ENCODE peak calls at places on chromosomes 3 and 15, in ten cellular contexts. E is foreskin fibroblast, G is Panc1, Y is astrocyte of the spinal cord, H is ascending aorta, L is cardiac fibroblast, V is HFF-Myc, N is AG09319, B is neural crest cell, U is MCF 10A. M is an unnamed sample.

GRCh38 chr15:41934843-41935242 is 37.5 kb downstream of the EHD4 start:
- DNase-seq in L (peak; percentile 22), B (no peak), G (no peak), U (peak; percentile 70), H (no peak), V (no peak), E (no peak), N (no peak), Y (peak; percentile 60), M (no peak)

GRCh38 chr3:36486009-36486408 is 105.7 kb downstream of the STAC start:
- DNase-seq in U (no peak), L (no peak), Y (no peak), B (no peak), N (no peak), E (no peak), G (no peak), V (no peak), H (no peak), M (no peak)

GRCh38 chr3:13093687-13094086 is 20.5 kb upstream of the IQSEC1 start:
- DNase-seq in E (no peak), V (no peak), L (no peak), U (no peak), G (no peak), N (no peak), H (no peak), B (no peak), Y (no peak), M (no peak)

GRCh38 chr3:131221731-131222130 is 159.8 kb upstream of the NUDT16 start:
- DNase-seq in L (peak; percentile 80), E (peak; percentile 83), N (no peak), B (no peak), U (no peak), G (no peak), Y (peak; percentile 92), H (no peak), V (no peak), M (no peak)

GRCh38 chr15:66802087-66803001 is 100.3 kb downstream of the SMAD6 start:
- DNase-seq in V (peak; percentile 29), B (no peak), Y (peak; percentile 77), U (peak; percentile 10), H (no peak), L (peak; percentile 55), G (no peak), N (no peak), E (peak; percentile 48), M (no peak)

GRCh38 chr3:194865595-194865994 is 179.9 kb downstream of the FAM43A start:
- DNase-seq in U (no peak), L (no peak), E (no peak), Y (no peak), N (no peak), H (no peak), G (no peak), B (no peak), V (no peak), M (no peak)

GRCh38 chr15:47511241-47511640 is 206.1 kb upstream of the SEMA6D start:
- DNase-seq in H (no peak), E (no peak), G (no peak), L (no peak), U (no peak), V (no peak), Y (no peak), B (no peak), N (no peak), M (no peak)

GRCh38 chr3:116246406-116246805 is 198.9 kb downstream of the LSAMP start:
- DNase-seq in H (no peak), N (no peak), B (no peak), E (no peak), V (no peak), Y (no peak), L (no peak), G (no peak), U (no peak), M (no peak)

GRCh38 chr3:94694894-94695293 is 632.0 kb downstream of the NSUN3 start:
- DNase-seq in N (no peak), Y (peak; percentile 34), B (no peak), H (no peak), V (no peak), E (no peak), U (peak; percentile 60), L (peak; percentile 9), G (no peak), M (no peak)

GRCh38 chr3:197549261-197549885 is 6.4 kb downstream of the BDH1 start:
- DNase-seq in Y (no peak), L (no peak), N (no peak), E (no peak), B (no peak), V (no peak), H (no peak), U (no peak), G (no peak), M (no peak)

GRCh38 chr3:197547206-197547605 is 8.6 kb downstream of the BDH1 start:
- DNase-seq in B (no peak), H (no peak), E (no peak), U (no peak), G (no peak), N (no peak), Y (no peak), V (no peak), L (no peak), M (no peak)

GRCh38 chr3:197545111-197545510 is 10.7 kb downstream of the BDH1 start:
- DNase-seq in B (no peak), G (no peak), N (no peak), L (no peak), E (no peak), U (no peak), Y (no peak), H (no peak), V (no peak), M (no peak)

GRCh38 chr3:197546307-197547085 is 9.3 kb downstream of the BDH1 start:
- DNase-seq in L (no peak), N (no peak), H (no peak), E (no peak), G (no peak), Y (no peak), B (no peak), V (no peak), U (no peak), M (no peak)

GRCh38 chr3:197547618-197548017 is 8.2 kb downstream of the BDH1 start:
- DNase-seq in L (no peak), B (peak; percentile 9), N (no peak), U (no peak), Y (no peak), E (no peak), H (no peak), V (no peak), G (no peak), M (no peak)
- TF ChIP-seq CTCF in L (no peak), B (no peak), N (no peak), U (no peak), Y (no peak), E (no peak), H (no peak), V (no peak), G (no peak), M (no peak)

DNA sequence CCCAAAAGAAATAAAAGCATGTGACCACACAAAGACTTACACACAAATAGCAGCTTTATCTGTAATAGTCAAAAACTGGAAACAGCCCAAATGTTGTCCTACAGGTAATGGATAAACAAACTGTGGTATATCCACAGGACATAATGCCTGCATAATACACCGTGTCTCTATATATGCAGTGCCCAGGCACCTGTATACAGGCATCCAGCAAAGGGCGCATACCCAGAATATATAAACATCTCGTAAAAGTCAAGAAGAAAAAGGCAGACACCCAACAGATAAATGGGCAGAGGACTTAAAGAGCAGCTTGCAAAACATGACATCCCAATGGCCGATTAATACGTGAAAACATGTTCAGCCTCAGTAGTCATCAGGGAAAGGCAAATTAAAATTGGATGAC is 7.2 kb downstream of the OSBPL10 start:
- DNase-seq in N (no peak), Y (no peak), E (no peak), G (no peak), L (no peak), V (no peak), U (no peak), H (no peak), B (no peak), M (no peak)
- TF ChIP-seq CTCF in N (no peak), Y (no peak), E (no peak), G (no peak), L (no peak), V (no peak), U (no peak), H (no peak), B (no peak), M (no peak)

GRCh38 chr3:25515131-25515530 is 87.1 kb downstream of the RARB start:
- DNase-seq in B (no peak), L (no peak), H (no peak), U (no peak), V (no peak), Y (no peak), G (no peak), E (no peak), N (no peak), M (no peak)

GRCh38 chr3:25520926-25521559 is 93.0 kb downstream of the RARB start:
- DNase-seq in Y (no peak), G (no peak), N (no peak), E (no peak), B (no peak), V (no peak), L (no peak), H (no peak), U (no peak), M (no peak)
- TF ChIP-seq CTCF in Y (no peak), G (no peak), N (no peak), E (no peak), B (no peak), V (no peak), L (no peak), H (no peak), U (no peak), M (no peak)

GRCh38 chr3:70749122-70749521 is 436.7 kb upstream of the MDFIC2 start:
- DNase-seq in B (no peak), N (no peak), L (no peak), V (no peak), U (no peak), H (no peak), Y (no peak), G (no peak), E (no peak), M (no peak)

GRCh38 chr3:70748593-70748992 is 436.2 kb upstream of the MDFIC2 start:
- DNase-seq in N (no peak), L (no peak), E (no peak), Y (no peak), G (no peak), U (no peak), B (no peak), V (no peak), H (no peak), M (no peak)

GRCh38 chr3:70754314-70754713 is 441.9 kb upstream of the MDFIC2 start:
- DNase-seq in H (no peak), E (no peak), V (no peak), B (no peak), G (no peak), L (peak; percentile 61), U (peak; percentile 37), N (no peak), Y (no peak), M (no peak)

GRCh38 chr3:70757658-70758057 is 445.2 kb upstream of the MDFIC2 start:
- DNase-seq in U (no peak), G (no peak), L (no peak), H (no peak), E (no peak), V (no peak), N (no peak), B (no peak), Y (no peak), M (no peak)

DNA sequence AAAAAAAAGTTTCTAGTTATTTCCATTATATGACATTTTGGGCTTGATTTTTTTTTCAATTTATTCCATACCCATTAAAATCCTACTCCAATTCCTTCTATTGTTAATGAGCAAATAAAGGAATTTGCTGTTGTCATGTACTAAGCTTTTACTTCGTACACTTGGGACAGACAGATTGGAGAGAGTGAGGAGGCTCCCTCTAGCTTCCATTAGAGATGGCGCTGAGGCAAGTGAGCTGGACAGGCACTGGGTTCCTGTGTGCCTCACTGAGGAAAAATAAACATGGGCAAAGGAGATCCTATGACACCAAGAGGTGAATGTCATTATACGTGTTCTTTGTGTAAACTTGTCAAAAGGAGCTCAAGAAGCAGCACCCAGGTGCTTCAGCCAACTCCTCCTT is 441.1 kb upstream of the MDFIC2 start:
- DNase-seq in Y (no peak), G (no peak), H (no peak), B (no peak), N (no peak), U (no peak), V (no peak), L (no peak), E (no peak), M (no peak)
- TF ChIP-seq CTCF in Y (peak; percentile 30), G (no peak), H (no peak), B (no peak), N (no peak), U (no peak), V (peak; percentile 23), L (no peak), E (no peak), M (no peak)